ENCODE peak calls at places on chromosomes 16 and 17, in four cellular contexts. B is HCT116, N is heart left ventricle, H is cardiac muscle cell. L is an unnamed sample.

GRCh38 chr17:47693667-47694017 is 319 bp upstream of the TBKBP1 start:
- DNase-seq in B (no peak), N (no peak), H (peak; percentile 89), L (no peak)

GRCh38 chr16:17367034-17367433 is 103.7 kb downstream of the XYLT1 start:
- DNase-seq in B (no peak), N (no peak), H (no peak), L (peak; percentile 97)

GRCh38 chr17:37701424-37702020 is 43.3 kb downstream of the HNF1B start:
- DNase-seq in B (peak; percentile 18), N (peak; percentile 14), H (no peak), L (no peak)

GRCh38 chr16:86818701-86819522 is 240.6 kb downstream of the FOXL1 start:
- DNase-seq in B (no peak), N (no peak), H (no peak), L (no peak)

GRCh38 chr16:56334761-56335160 is 90.6 kb downstream of the AMFR start:
- DNase-seq in B (no peak), N (no peak), H (no peak), L (no peak)

GRCh38 chr16:85586360-85587145 is 26.6 kb upstream of the GSE1 start:
- DNase-seq in B (no peak), N (no peak), H (no peak), L (no peak)

GRCh38 chr17:35245196-35245486 is 2.3 kb downstream of the SLFN5 start:
- DNase-seq in B (peak; percentile 68), N (no peak), H (no peak), L (peak; percentile 57)

GRCh38 chr17:210402-210801 is 29.0 kb upstream of the DOC2B start:
- DNase-seq in B (no peak), N (no peak), H (no peak), L (no peak)

GRCh38 chr17:7043544-7044268 is at the start of gene SLC16A11:
- DNase-seq in B (no peak), N (peak; percentile 41), H (no peak), L (no peak)

GRCh38 chr16:84477661-84478060 is 26.8 kb downstream of the MEAK7 start:
- DNase-seq in B (no peak), N (no peak), H (no peak), L (no peak)

GRCh38 chr17:12133183-12133582 is 112.5 kb downstream of the MAP2K4 start:
- DNase-seq in B (no peak), N (no peak), H (no peak), L (no peak)

GRCh38 chr16:23035240-23035639 is 114.0 kb downstream of the USP31 start:
- DNase-seq in B (no peak), N (no peak), H (no peak), L (no peak)

GRCh38 chr17:79036609-79037008 is 12.6 kb downstream of the C1QTNF1 start:
- DNase-seq in B (no peak), N (no peak), H (no peak), L (no peak)

GRCh38 chr17:79033741-79034501 is 10.0 kb downstream of the C1QTNF1 start:
- DNase-seq in B (no peak), N (peak; percentile 60), H (no peak), L (peak; percentile 41)

GRCh38 chr17:79036181-79036580 is 12.2 kb downstream of the C1QTNF1 start:
- DNase-seq in B (no peak), N (no peak), H (no peak), L (no peak)

GRCh38 chr17:79034931-79035485 is 11.0 kb downstream of the C1QTNF1 start:
- DNase-seq in B (no peak), N (no peak), H (no peak), L (peak; percentile 40)

DNA sequence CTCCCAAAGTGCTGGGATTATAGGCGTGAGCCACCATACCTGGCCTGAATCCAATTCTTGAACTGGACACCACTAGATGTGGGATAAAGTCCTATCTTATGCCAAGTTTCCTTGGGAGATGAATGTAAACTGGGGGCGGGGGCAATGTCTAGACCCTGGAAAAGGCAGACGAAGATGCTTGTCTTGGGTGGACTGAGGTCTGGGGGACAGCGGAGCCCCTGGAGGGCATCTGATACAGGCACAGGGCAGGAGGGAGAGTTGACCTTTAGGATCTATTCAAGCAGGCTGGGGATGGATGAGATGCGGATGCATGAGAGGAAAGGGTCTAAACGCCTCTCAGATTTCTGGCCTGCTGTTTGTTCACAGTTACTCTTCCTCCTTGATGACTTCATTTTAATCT is 11.7 kb downstream of the C1QTNF1 start:
- DNase-seq in B (no peak), N (no peak), H (no peak), L (peak; percentile 39)
- H3K27me3 ChIP-seq in B (no peaks in the 10 kb centered on the region), N (no peaks in the 10 kb centered on the region), H (no peaks in the 10 kb centered on the region), L (no peaks in the 10 kb centered on the region)

DNA sequence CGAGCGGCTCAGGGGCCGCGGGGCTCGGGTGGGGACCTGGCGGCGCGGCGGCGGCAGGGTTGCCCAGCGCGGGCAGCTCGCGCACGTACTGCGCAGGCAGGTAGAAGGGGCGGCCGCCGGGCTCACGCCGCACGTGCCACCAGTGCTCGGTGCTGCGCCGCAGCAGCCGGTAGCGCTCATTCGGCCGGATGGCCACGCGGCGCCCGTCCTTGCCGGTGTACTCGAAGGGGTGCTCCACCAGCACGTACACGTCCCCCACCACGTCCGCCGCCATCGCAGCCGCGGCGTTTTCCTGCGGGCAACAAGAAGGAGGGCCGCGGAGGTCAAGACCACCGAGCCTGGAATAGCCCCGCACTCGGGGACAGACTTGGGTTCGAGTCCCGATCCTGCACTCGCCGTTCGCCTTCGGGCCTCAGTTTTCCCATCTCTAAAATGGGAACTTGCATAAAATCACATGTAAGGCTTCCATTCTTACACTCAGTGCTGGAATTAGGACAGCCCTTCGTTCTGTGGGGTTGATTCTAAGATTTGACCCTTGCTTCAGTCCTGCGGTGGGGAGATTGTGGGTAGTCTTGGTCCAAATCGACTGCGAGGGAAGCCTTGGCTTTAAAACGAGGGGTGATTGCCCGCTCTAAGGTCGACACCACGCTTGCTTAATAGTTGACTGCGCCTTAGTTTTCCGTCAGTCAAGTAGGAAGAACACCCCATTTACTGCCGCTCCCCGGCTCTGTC is 2.5 kb downstream of the ARHGAP27 start:
- DNase-seq in B (no peak), N (no peak), H (no peak), L (no peak)
- H3K27me3 ChIP-seq in B (no peaks in the 10 kb centered on the region), N (peaks cover 23% of the 10 kb centered on the region), H (peaks cover 69% of the 10 kb centered on the region), L (peaks cover 40% of the 10 kb centered on the region)

GRCh38 chr17:4583796-4584124 is 569 bp upstream of the SMTNL2 start:
- DNase-seq in B (peak; percentile 31), N (no peak), H (peak; percentile 83), L (peak; percentile 46)

GRCh38 chr17:4582691-4583090 is 1.6 kb upstream of the SMTNL2 start:
- DNase-seq in B (no peak), N (no peak), H (no peak), L (no peak)

GRCh38 chr17:4584125-4584834 is at the start of gene SMTNL2:
- DNase-seq in B (no peak), N (peak; percentile 64), H (peak; percentile 83), L (no peak)

GRCh38 chr17:4582101-4582501 is 2.2 kb upstream of the SMTNL2 start:
- DNase-seq in B (no peak), N (no peak), H (no peak), L (peak; percentile 34)

GRCh38 chr17:4583206-4583605 is 1.1 kb upstream of the SMTNL2 start:
- DNase-seq in B (no peak), N (no peak), H (no peak), L (no peak)
- H3K27me3 ChIP-seq in B (peaks cover 5% of the 10 kb centered on the region), N (no peaks in the 10 kb centered on the region), H (no peaks in the 10 kb centered on the region), L (peaks cover 49% of the 10 kb centered on the region)

DNA sequence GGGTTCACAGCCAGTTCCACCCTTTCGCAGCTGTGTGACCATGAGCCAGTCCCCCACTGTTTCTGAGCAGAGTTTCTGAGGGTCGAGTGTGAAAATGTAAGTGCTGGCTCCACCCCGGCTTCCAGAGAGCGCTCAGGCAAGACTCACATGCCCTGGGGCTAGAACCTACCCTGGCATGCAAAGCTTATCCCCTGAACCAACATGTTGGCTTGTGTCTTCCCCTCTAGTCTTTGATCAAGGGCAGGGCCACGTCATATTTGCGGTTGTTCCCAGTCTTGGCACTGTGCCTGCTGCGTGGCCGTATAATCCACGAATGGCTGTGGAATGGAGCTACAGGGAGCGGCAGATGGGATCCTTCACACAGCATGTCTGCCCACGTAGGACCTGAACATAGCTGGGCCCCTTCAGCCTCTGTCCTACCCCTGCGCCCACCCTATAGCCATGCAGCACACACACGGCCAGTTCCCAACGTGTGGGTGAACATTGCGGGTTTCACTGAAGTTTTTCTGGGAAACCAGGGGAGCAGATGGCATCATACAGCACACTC is 84.8 kb downstream of the MRM1 start:
- DNase-seq in B (no peak), N (no peak), H (no peak), L (no peak)
- H3K27me3 ChIP-seq in B (peaks cover 14% of the 10 kb centered on the region), N (peaks cover 10% of the 10 kb centered on the region), H (no peaks in the 10 kb centered on the region), L (peaks cover 5% of the 10 kb centered on the region)

GRCh38 chr17:4789951-4790704 is 1.4 kb downstream of the GLTPD2 start:
- DNase-seq in B (peak; percentile 88), N (peak; percentile 88), H (peak; percentile 91), L (peak; percentile 93)
- H3K27me3 ChIP-seq in B (no peaks in the 10 kb centered on the region), N (peaks cover 7% of the 10 kb centered on the region), H (peaks cover 10% of the 10 kb centered on the region), L (no peaks in the 10 kb centered on the region)